ENCODE peak calls at places on chromosome 6, in ten cellular contexts. One of them, this sample, is unnamed.

GRCh38 chr6:22313796-22314195 is 17.0 kb upstream of the PRL start:
- DNase-seq in adrenal gland: no peak
- DNase-seq in neural progenitor cell: no peak
- DNase-seq in heart right ventricle: no peak
- DNase-seq in upper lobe of left lung: no peak
- DNase-seq in lower lobe of right lung: no peak
- DNase-seq in H9: no peak
- DNase-seq in right atrium auricular region: no peak
- DNase-seq in cardiac muscle cell: no peak
- DNase-seq in left ventricle myocardium inferior: no peak
- DNase-seq in this sample: no peak

GRCh38 chr6:154622618-154623336 is 110.4 kb upstream of the SCAF8 start:
- DNase-seq in adrenal gland: no peak
- DNase-seq in neural progenitor cell: no peak
- DNase-seq in heart right ventricle: no peak
- DNase-seq in upper lobe of left lung: no peak
- DNase-seq in lower lobe of right lung: no peak
- DNase-seq in H9: no peak
- DNase-seq in right atrium auricular region: no peak
- DNase-seq in cardiac muscle cell: no peak
- DNase-seq in left ventricle myocardium inferior: no peak
- DNase-seq in this sample: no peak

GRCh38 chr6:94956910-94957309 is 620.4 kb upstream of the MANEA start:
- DNase-seq in adrenal gland: no peak
- DNase-seq in neural progenitor cell: peak; percentile 7
- DNase-seq in heart right ventricle: no peak
- DNase-seq in upper lobe of left lung: no peak
- DNase-seq in lower lobe of right lung: no peak
- DNase-seq in H9: no peak
- DNase-seq in right atrium auricular region: no peak
- DNase-seq in cardiac muscle cell: no peak
- DNase-seq in left ventricle myocardium inferior: no peak
- DNase-seq in this sample: no peak

GRCh38 chr6:149897015-149897697 is 757 bp downstream of the RAET1E start:
- DNase-seq in adrenal gland: peak; percentile 90
- DNase-seq in neural progenitor cell: no peak
- DNase-seq in heart right ventricle: peak; percentile 79
- DNase-seq in upper lobe of left lung: peak; percentile 58
- DNase-seq in lower lobe of right lung: peak; percentile 59
- DNase-seq in H9: no peak
- DNase-seq in right atrium auricular region: peak; percentile 89
- DNase-seq in cardiac muscle cell: no peak
- DNase-seq in left ventricle myocardium inferior: peak; percentile 83
- DNase-seq in this sample: peak; percentile 97

GRCh38 chr6:109690373-109690739 is 646 bp downstream of the AK9 start:
- DNase-seq in adrenal gland: peak; percentile 66
- DNase-seq in neural progenitor cell: peak; percentile 85
- DNase-seq in heart right ventricle: peak; percentile 32
- DNase-seq in upper lobe of left lung: peak; percentile 86
- DNase-seq in lower lobe of right lung: peak; percentile 84
- DNase-seq in H9: peak; percentile 92
- DNase-seq in right atrium auricular region: no peak
- DNase-seq in cardiac muscle cell: peak; percentile 74
- DNase-seq in left ventricle myocardium inferior: peak; percentile 41
- DNase-seq in this sample: peak; percentile 43

GRCh38 chr6:128508588-128509296 is 11.7 kb downstream of the PTPRK start:
- DNase-seq in adrenal gland: no peak
- DNase-seq in neural progenitor cell: no peak
- DNase-seq in heart right ventricle: no peak
- DNase-seq in upper lobe of left lung: no peak
- DNase-seq in lower lobe of right lung: no peak
- DNase-seq in H9: no peak
- DNase-seq in right atrium auricular region: no peak
- DNase-seq in cardiac muscle cell: no peak
- DNase-seq in left ventricle myocardium inferior: no peak
- DNase-seq in this sample: peak; percentile 91

GRCh38 chr6:132058975-132059374 is 107.8 kb upstream of the CCN2 start:
- DNase-seq in adrenal gland: no peak
- DNase-seq in neural progenitor cell: no peak
- DNase-seq in heart right ventricle: no peak
- DNase-seq in upper lobe of left lung: no peak
- DNase-seq in lower lobe of right lung: no peak
- DNase-seq in H9: no peak
- DNase-seq in right atrium auricular region: no peak
- DNase-seq in cardiac muscle cell: peak; percentile 15
- DNase-seq in left ventricle myocardium inferior: no peak
- DNase-seq in this sample: peak; percentile 79

GRCh38 chr6:55617272-55617671 is 38.3 kb upstream of the HMGCLL1 start:
- DNase-seq in adrenal gland: peak; percentile 30
- DNase-seq in neural progenitor cell: peak; percentile 54
- DNase-seq in heart right ventricle: no peak
- DNase-seq in upper lobe of left lung: no peak
- DNase-seq in lower lobe of right lung: no peak
- DNase-seq in H9: peak; percentile 42
- DNase-seq in right atrium auricular region: no peak
- DNase-seq in cardiac muscle cell: peak; percentile 38
- DNase-seq in left ventricle myocardium inferior: no peak
- DNase-seq in this sample: no peak

DNA sequence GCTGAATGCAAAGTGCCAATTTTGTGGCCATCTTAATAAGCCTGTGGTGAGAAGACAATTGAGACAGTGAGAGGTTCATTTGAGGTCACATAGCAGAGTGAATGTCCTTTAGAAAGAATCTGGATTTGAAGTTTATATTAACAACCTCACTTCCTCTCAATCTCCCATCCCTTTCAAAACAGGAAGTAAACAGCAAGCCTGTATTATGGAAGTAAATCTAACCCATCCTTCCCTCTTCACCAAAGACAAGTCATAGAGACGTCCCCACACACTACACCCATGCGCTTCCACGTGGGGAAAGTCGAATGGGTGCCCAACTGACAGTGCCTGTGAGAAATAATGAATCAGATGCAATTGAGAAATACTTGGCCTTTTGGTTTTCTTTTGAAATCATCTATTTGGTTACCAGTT is 28.8 kb upstream of the CCND3 start:
- DNase-seq in adrenal gland: no peak
- DNase-seq in neural progenitor cell: no peak
- DNase-seq in heart right ventricle: no peak
- DNase-seq in upper lobe of left lung: peak; percentile 46
- DNase-seq in lower lobe of right lung: peak; percentile 77
- DNase-seq in H9: no peak
- DNase-seq in right atrium auricular region: peak; percentile 59
- DNase-seq in cardiac muscle cell: no peak
- DNase-seq in left ventricle myocardium inferior: no peak
- DNase-seq in this sample: peak; percentile 91
- H3K4me1 ChIP-seq in adrenal gland: no peaks in the 10 kb centered on the region
- H3K4me1 ChIP-seq in neural progenitor cell: peaks cover 23% of the 10 kb centered on the region
- H3K4me1 ChIP-seq in heart right ventricle: no peaks in the 10 kb centered on the region
- H3K4me1 ChIP-seq in upper lobe of left lung: peaks cover 60% of the 10 kb centered on the region
- H3K4me1 ChIP-seq in lower lobe of right lung: peaks cover 53% of the 10 kb centered on the region
- H3K4me1 ChIP-seq in H9: peaks cover 11% of the 10 kb centered on the region
- H3K4me1 ChIP-seq in right atrium auricular region: no peaks in the 10 kb centered on the region
- H3K4me1 ChIP-seq in cardiac muscle cell: no peaks in the 10 kb centered on the region
- H3K4me1 ChIP-seq in left ventricle myocardium inferior: peaks cover 29% of the 10 kb centered on the region
- H3K4me1 ChIP-seq in this sample: peaks cover 23% of the 10 kb centered on the region

GRCh38 chr6:44120692-44121443 is 6.4 kb downstream of the MRPL14 start:
- DNase-seq in adrenal gland: no peak
- DNase-seq in neural progenitor cell: peak; percentile 46
- DNase-seq in heart right ventricle: no peak
- DNase-seq in upper lobe of left lung: no peak
- DNase-seq in lower lobe of right lung: no peak
- DNase-seq in H9: no peak
- DNase-seq in right atrium auricular region: no peak
- DNase-seq in cardiac muscle cell: no peak
- DNase-seq in left ventricle myocardium inferior: no peak
- DNase-seq in this sample: no peak

GRCh38 chr6:44116643-44117382 is 10.4 kb downstream of the MRPL14 start:
- DNase-seq in adrenal gland: no peak
- DNase-seq in neural progenitor cell: no peak
- DNase-seq in heart right ventricle: no peak
- DNase-seq in upper lobe of left lung: no peak
- DNase-seq in lower lobe of right lung: no peak
- DNase-seq in H9: no peak
- DNase-seq in right atrium auricular region: no peak
- DNase-seq in cardiac muscle cell: no peak
- DNase-seq in left ventricle myocardium inferior: no peak
- DNase-seq in this sample: peak; percentile 90

GRCh38 chr6:44117397-44118128 is 9.7 kb downstream of the MRPL14 start:
- DNase-seq in adrenal gland: no peak
- DNase-seq in neural progenitor cell: no peak
- DNase-seq in heart right ventricle: no peak
- DNase-seq in upper lobe of left lung: peak; percentile 78
- DNase-seq in lower lobe of right lung: peak; percentile 62
- DNase-seq in H9: no peak
- DNase-seq in right atrium auricular region: no peak
- DNase-seq in cardiac muscle cell: no peak
- DNase-seq in left ventricle myocardium inferior: no peak
- DNase-seq in this sample: no peak

GRCh38 chr6:44122821-44123220 is 4.4 kb downstream of the MRPL14 start:
- DNase-seq in adrenal gland: no peak
- DNase-seq in neural progenitor cell: no peak
- DNase-seq in heart right ventricle: no peak
- DNase-seq in upper lobe of left lung: no peak
- DNase-seq in lower lobe of right lung: no peak
- DNase-seq in H9: no peak
- DNase-seq in right atrium auricular region: no peak
- DNase-seq in cardiac muscle cell: no peak
- DNase-seq in left ventricle myocardium inferior: no peak
- DNase-seq in this sample: no peak

DNA sequence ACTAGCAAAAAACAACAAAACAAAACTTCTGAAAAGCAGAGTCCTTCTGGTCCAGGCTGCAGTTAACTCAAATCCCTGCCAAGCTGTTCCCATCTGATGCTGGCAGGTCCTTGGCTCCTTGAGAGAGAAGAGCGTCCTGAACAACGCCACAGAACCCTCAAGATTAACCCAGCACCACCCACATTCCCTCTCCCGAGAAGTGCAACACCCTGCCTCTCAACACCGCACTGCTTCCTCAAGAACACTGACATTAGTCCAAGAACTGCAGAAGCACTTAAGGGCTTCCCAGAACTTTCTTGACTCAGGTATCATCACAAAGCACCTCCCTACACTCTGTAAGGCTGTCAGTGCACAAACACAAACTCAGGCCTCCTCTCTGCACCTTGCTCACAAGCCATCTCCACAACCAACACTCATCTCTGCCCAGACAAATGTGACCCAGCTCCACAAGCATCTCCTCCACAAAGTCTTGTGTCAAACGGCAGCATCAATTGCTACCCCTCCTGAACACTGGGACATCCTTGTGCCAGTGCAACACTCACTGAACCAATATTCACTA is 7.5 kb downstream of the MRPL14 start:
- DNase-seq in adrenal gland: no peak
- DNase-seq in neural progenitor cell: no peak
- DNase-seq in heart right ventricle: no peak
- DNase-seq in upper lobe of left lung: peak; percentile 87
- DNase-seq in lower lobe of right lung: peak; percentile 75
- DNase-seq in H9: no peak
- DNase-seq in right atrium auricular region: no peak
- DNase-seq in cardiac muscle cell: no peak
- DNase-seq in left ventricle myocardium inferior: no peak
- DNase-seq in this sample: no peak
- H3K4me1 ChIP-seq in adrenal gland: peaks cover 38% of the 10 kb centered on the region
- H3K4me1 ChIP-seq in neural progenitor cell: peaks cover 44% of the 10 kb centered on the region
- H3K4me1 ChIP-seq in heart right ventricle: peaks cover 28% of the 10 kb centered on the region
- H3K4me1 ChIP-seq in upper lobe of left lung: peaks cover 82% of the 10 kb centered on the region
- H3K4me1 ChIP-seq in lower lobe of right lung: peaks cover 84% of the 10 kb centered on the region
- H3K4me1 ChIP-seq in H9: peaks cover 2% of the 10 kb centered on the region
- H3K4me1 ChIP-seq in right atrium auricular region: no peaks in the 10 kb centered on the region
- H3K4me1 ChIP-seq in cardiac muscle cell: peaks cover 34% of the 10 kb centered on the region
- H3K4me1 ChIP-seq in left ventricle myocardium inferior: peaks cover 90% of the 10 kb centered on the region
- H3K4me1 ChIP-seq in this sample: peaks cover 76% of the 10 kb centered on the region

GRCh38 chr6:63997727-63998126 is 362.1 kb downstream of the PHF3 start:
- DNase-seq in adrenal gland: no peak
- DNase-seq in neural progenitor cell: no peak
- DNase-seq in heart right ventricle: no peak
- DNase-seq in upper lobe of left lung: no peak
- DNase-seq in lower lobe of right lung: no peak
- DNase-seq in H9: no peak
- DNase-seq in right atrium auricular region: no peak
- DNase-seq in cardiac muscle cell: no peak
- DNase-seq in left ventricle myocardium inferior: no peak
- DNase-seq in this sample: no peak

GRCh38 chr6:63999613-64000012 is 364.0 kb downstream of the PHF3 start:
- DNase-seq in adrenal gland: no peak
- DNase-seq in neural progenitor cell: no peak
- DNase-seq in heart right ventricle: no peak
- DNase-seq in upper lobe of left lung: no peak
- DNase-seq in lower lobe of right lung: no peak
- DNase-seq in H9: no peak
- DNase-seq in right atrium auricular region: no peak
- DNase-seq in cardiac muscle cell: no peak
- DNase-seq in left ventricle myocardium inferior: no peak
- DNase-seq in this sample: no peak

GRCh38 chr6:64000873-64001497 is 365.4 kb downstream of the PHF3 start:
- DNase-seq in adrenal gland: no peak
- DNase-seq in neural progenitor cell: no peak
- DNase-seq in heart right ventricle: no peak
- DNase-seq in upper lobe of left lung: no peak
- DNase-seq in lower lobe of right lung: no peak
- DNase-seq in H9: no peak
- DNase-seq in right atrium auricular region: no peak
- DNase-seq in cardiac muscle cell: no peak
- DNase-seq in left ventricle myocardium inferior: no peak
- DNase-seq in this sample: no peak

GRCh38 chr6:63997217-63997616 is 361.6 kb downstream of the PHF3 start:
- DNase-seq in adrenal gland: no peak
- DNase-seq in neural progenitor cell: no peak
- DNase-seq in heart right ventricle: no peak
- DNase-seq in upper lobe of left lung: no peak
- DNase-seq in lower lobe of right lung: no peak
- DNase-seq in H9: no peak
- DNase-seq in right atrium auricular region: no peak
- DNase-seq in cardiac muscle cell: no peak
- DNase-seq in left ventricle myocardium inferior: no peak
- DNase-seq in this sample: no peak
- H3K4me1 ChIP-seq in adrenal gland: no peaks in the 10 kb centered on the region
- H3K4me1 ChIP-seq in neural progenitor cell: no peaks in the 10 kb centered on the region
- H3K4me1 ChIP-seq in heart right ventricle: no peaks in the 10 kb centered on the region
- H3K4me1 ChIP-seq in upper lobe of left lung: no peaks in the 10 kb centered on the region
- H3K4me1 ChIP-seq in lower lobe of right lung: no peaks in the 10 kb centered on the region
- H3K4me1 ChIP-seq in H9: no peaks in the 10 kb centered on the region
- H3K4me1 ChIP-seq in right atrium auricular region: no peaks in the 10 kb centered on the region
- H3K4me1 ChIP-seq in cardiac muscle cell: peaks cover 9% of the 10 kb centered on the region
- H3K4me1 ChIP-seq in left ventricle myocardium inferior: no peaks in the 10 kb centered on the region
- H3K4me1 ChIP-seq in this sample: no peaks in the 10 kb centered on the region

DNA sequence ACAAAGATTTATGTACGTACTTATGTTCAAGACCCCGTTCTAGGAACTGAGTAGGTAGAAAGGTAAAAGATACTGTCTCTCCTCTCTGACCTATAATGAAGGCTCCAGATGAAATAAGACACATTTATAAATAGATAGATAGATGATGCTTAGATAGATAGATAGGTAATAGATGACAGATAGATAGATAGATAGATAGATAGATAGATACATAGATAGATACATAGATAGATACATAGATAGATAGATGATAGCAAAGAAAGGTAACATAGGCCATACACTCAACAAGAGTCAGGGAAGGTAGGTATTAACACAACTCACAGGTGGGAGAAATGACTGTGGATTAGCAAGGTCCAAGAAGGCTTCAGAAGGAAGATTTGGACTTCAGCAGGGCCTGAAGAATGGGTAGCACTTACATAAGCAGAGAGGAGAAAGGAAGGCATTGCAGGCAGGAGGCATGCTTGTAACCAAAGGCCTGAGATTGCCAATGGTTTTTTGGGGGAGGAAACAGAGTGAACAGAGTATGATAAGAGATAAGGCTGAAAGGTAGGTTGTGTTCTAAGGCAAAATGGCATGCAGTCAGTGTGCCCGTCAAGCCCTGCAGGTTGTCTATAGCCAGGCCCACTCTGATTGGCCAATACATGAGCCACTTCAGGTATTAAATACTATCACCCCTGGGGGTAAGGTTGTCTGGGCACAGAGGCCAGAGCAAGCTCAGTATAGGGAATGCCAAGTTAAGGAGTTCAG is 7.7 kb upstream of the MYB start:
- DNase-seq in adrenal gland: no peak
- DNase-seq in neural progenitor cell: no peak
- DNase-seq in heart right ventricle: no peak
- DNase-seq in upper lobe of left lung: no peak
- DNase-seq in lower lobe of right lung: no peak
- DNase-seq in H9: no peak
- DNase-seq in right atrium auricular region: no peak
- DNase-seq in cardiac muscle cell: no peak
- DNase-seq in left ventricle myocardium inferior: no peak
- DNase-seq in this sample: no peak
- H3K4me1 ChIP-seq in adrenal gland: no peaks in the 10 kb centered on the region
- H3K4me1 ChIP-seq in neural progenitor cell: no peaks in the 10 kb centered on the region
- H3K4me1 ChIP-seq in heart right ventricle: no peaks in the 10 kb centered on the region
- H3K4me1 ChIP-seq in upper lobe of left lung: no peaks in the 10 kb centered on the region
- H3K4me1 ChIP-seq in lower lobe of right lung: no peaks in the 10 kb centered on the region
- H3K4me1 ChIP-seq in H9: no peaks in the 10 kb centered on the region
- H3K4me1 ChIP-seq in right atrium auricular region: no peaks in the 10 kb centered on the region
- H3K4me1 ChIP-seq in cardiac muscle cell: no peaks in the 10 kb centered on the region
- H3K4me1 ChIP-seq in left ventricle myocardium inferior: no peaks in the 10 kb centered on the region
- H3K4me1 ChIP-seq in this sample: no peaks in the 10 kb centered on the region

This sample was measured in osteoblast.